ENCODE peak calls at places on chromosomes 16 and 17, in seven cellular contexts. I is CD8-positive, alpha-beta memory T cell; N is nucleus accumbens; Y is stimulated activated CD8-positive, alpha-beta memory T cell treated with anti-CD3 and anti-CD28 coated beads, Interleukin-2, amount 100 ng/mL, for 1 hour; U is anterior cingulate cortex; K is testis; G is central memory CD8-positive, alpha-beta T cell. D is an unnamed sample.
A peak's percentile ranks its signal among the peaks of the same experiment; 100 is the strongest.

GRCh38 chr16:67263201-67263600 is 14.4 kb downstream of the SLC9A5 start:
- DNase-seq in I (no peak), N (no peak), Y (no peak), U (no peak), K (no peak), G (no peak), D (no peak)

GRCh38 chr17:44589316-44590071 is 32.2 kb downstream of the FZD2 start:
- DNase-seq in I (no peak), N (no peak), Y (no peak), U (no peak), K (no peak), G (no peak), D (no peak)

GRCh38 chr17:29760771-29761682 is 138.3 kb upstream of the CORO6 start:
- DNase-seq in I (peak; percentile 92), N (peak; percentile 77), Y (peak; percentile 82), U (peak; percentile 67), K (peak; percentile 89), G (peak; percentile 83), D (peak; percentile 31)

GRCh38 chr16:8565498-8565897 is 24.8 kb downstream of the TMEM114 start:
- DNase-seq in I (no peak), N (no peak), Y (no peak), U (no peak), K (no peak), G (no peak), D (no peak)

GRCh38 chr17:73342057-73342522 is 30.3 kb upstream of the CDC42EP4 start:
- DNase-seq in I (no peak), N (peak; percentile 94), Y (no peak), U (peak; percentile 88), K (peak; percentile 93), G (no peak), D (no peak)

GRCh38 chr17:18179221-18179620 is 4.4 kb upstream of the ALKBH5 start:
- DNase-seq in I (no peak), N (no peak), Y (no peak), U (no peak), K (no peak), G (no peak), D (no peak)

GRCh38 chr16:31471875-31472558 is at the start of gene TGFB1I1:
- DNase-seq in I (no peak), N (no peak), Y (no peak), U (no peak), K (peak; percentile 49), G (no peak), D (no peak)

GRCh38 chr17:50835563-50836231 is at the start of gene WFIKKN2:
- DNase-seq in I (no peak), N (no peak), Y (no peak), U (no peak), K (no peak), G (no peak), D (no peak)

GRCh38 chr16:52383640-52384292 is 163.2 kb downstream of the TOX3 start:
- DNase-seq in I (no peak), N (no peak), Y (no peak), U (no peak), K (no peak), G (no peak), D (no peak)

D was measured in brain pericyte.